ENCODE peak calls at places on chromosome 2, in eight cellular contexts. H is activated CD8-positive, alpha-beta memory T cell treated with anti-CD3 and anti-CD28 coated beads for 48 hours; U is endothelial cell; X is fibroblast of lung; D is T-helper 2 cell; L is fibroblast of the conjunctiva; E is CD4-positive, alpha-beta memory T cell; B is skeletal muscle cell. P is an unnamed sample.

GRCh38 chr2:149200109-149200520 is 130.3 kb upstream of the LYPD6 start:
- DNase-seq in H (no peak), U (no peak), X (peak; percentile 29), D (no peak), L (no peak), E (no peak), B (no peak), P (no peak)

GRCh38 chr2:24209389-24210105 is 34.7 kb downstream of the FAM228A start:
- DNase-seq in H (no peak), U (no peak), X (no peak), D (no peak), L (no peak), E (no peak), B (no peak), P (no peak)

GRCh38 chr2:323035-323434 is 35.1 kb upstream of the ALKAL2 start:
- DNase-seq in H (no peak), U (no peak), X (no peak), D (no peak), L (no peak), E (no peak), B (no peak), P (no peak)

GRCh38 chr2:20660506-20660905 is 6.4 kb upstream of the GDF7 start:
- DNase-seq in H (no peak), U (no peak), X (no peak), D (no peak), L (no peak), E (no peak), B (no peak), P (peak; percentile 43)

GRCh38 chr2:12027136-12027535 is 280.7 kb downstream of the LPIN1 start:
- DNase-seq in H (no peak), U (no peak), X (no peak), D (no peak), L (no peak), E (no peak), B (no peak), P (no peak)

GRCh38 chr2:187233811-187234210 is 214.2 kb downstream of the CALCRL start:
- DNase-seq in H (no peak), U (no peak), X (no peak), D (no peak), L (no peak), E (no peak), B (peak; percentile 12), P (no peak)

GRCh38 chr2:16031848-16032159 is 91.5 kb downstream of the MYCN start:
- DNase-seq in H (no peak), U (no peak), X (no peak), D (no peak), L (no peak), E (no peak), B (no peak), P (no peak)

GRCh38 chr2:53933329-53933728 is 37.5 kb downstream of the PSME4 start:
- DNase-seq in H (no peak), U (no peak), X (no peak), D (no peak), L (no peak), E (no peak), B (no peak), P (no peak)

GRCh38 chr2:202307690-202308089 is 42.1 kb downstream of the NOP58 start:
- DNase-seq in H (no peak), U (no peak), X (no peak), D (no peak), L (no peak), E (no peak), B (no peak), P (no peak)

GRCh38 chr2:54956392-54956722 is 93.9 kb downstream of the RTN4 start:
- DNase-seq in H (no peak), U (no peak), X (no peak), D (no peak), L (no peak), E (no peak), B (no peak), P (no peak)

GRCh38 chr2:3635171-3636008 is 22.6 kb upstream of the ALLC start:
- DNase-seq in H (no peak), U (no peak), X (no peak), D (no peak), L (no peak), E (no peak), B (no peak), P (peak; percentile 47)

GRCh38 chr2:67945976-67946375 is 116.8 kb downstream of the C1D start:
- DNase-seq in H (no peak), U (no peak), X (peak; percentile 15), D (no peak), L (no peak), E (no peak), B (no peak), P (no peak)

GRCh38 chr2:177754476-177754873 is 318.1 kb downstream of the PDE11A start:
- DNase-seq in H (no peak), U (no peak), X (no peak), D (no peak), L (no peak), E (no peak), B (no peak), P (no peak)

GRCh38 chr2:156903335-156903734 is 354.2 kb upstream of the GALNT5 start:
- DNase-seq in H (no peak), U (no peak), X (peak; percentile 27), D (no peak), L (no peak), E (no peak), B (no peak), P (no peak)

GRCh38 chr2:17835511-17835910 is 19.3 kb downstream of the MSGN1 start:
- DNase-seq in H (no peak), U (no peak), X (peak; percentile 7), D (no peak), L (no peak), E (no peak), B (no peak), P (no peak)

GRCh38 chr2:101466426-101466825 is 8.5 kb downstream of the RFX8 start:
- DNase-seq in H (no peak), U (no peak), X (no peak), D (no peak), L (no peak), E (no peak), B (no peak), P (no peak)

GRCh38 chr2:31446848-31447247 is 32.3 kb upstream of the XDH start:
- DNase-seq in H (no peak), U (no peak), X (peak; percentile 80), D (no peak), L (no peak), E (no peak), B (no peak), P (no peak)

GRCh38 chr2:141618457-141618856 is 512.4 kb downstream of the LRP1B start:
- DNase-seq in H (no peak), U (no peak), X (no peak), D (no peak), L (no peak), E (no peak), B (no peak), P (no peak)

GRCh38 chr2:64356906-64357305 is 97.1 kb upstream of the LGALSL start:
- DNase-seq in H (no peak), U (no peak), X (no peak), D (no peak), L (no peak), E (no peak), B (no peak), P (no peak)

GRCh38 chr2:111176388-111176787 is 55.7 kb downstream of the BCL2L11 start:
- DNase-seq in H (no peak), U (no peak), X (no peak), D (no peak), L (no peak), E (no peak), B (no peak), P (no peak)

GRCh38 chr2:37698931-37699481 is 27.6 kb upstream of the CDC42EP3 start:
- DNase-seq in H (no peak), U (no peak), X (peak; percentile 81), D (no peak), L (no peak), E (no peak), B (no peak), P (no peak)

GRCh38 chr2:232632904-232633412 is 446 bp upstream of the EFHD1 start:
- DNase-seq in H (no peak), U (no peak), X (peak; percentile 4), D (no peak), L (no peak), E (no peak), B (no peak), P (peak; percentile 93)

GRCh38 chr2:227482638-227483340 is 10.8 kb downstream of the AGFG1 start:
- DNase-seq in H (no peak), U (no peak), X (peak; percentile 42), D (no peak), L (no peak), E (no peak), B (no peak), P (no peak)

GRCh38 chr2:118492335-118492734 is 355.1 kb downstream of the EN1 start:
- DNase-seq in H (no peak), U (no peak), X (peak; percentile 20), D (no peak), L (peak; percentile 2), E (no peak), B (peak; percentile 2), P (no peak)

GRCh38 chr2:72952110-72952823 is 34.9 kb downstream of the EMX1 start:
- DNase-seq in H (no peak), U (no peak), X (no peak), D (no peak), L (no peak), E (no peak), B (no peak), P (peak; percentile 28)

GRCh38 chr2:207227062-207227748 is 61.5 kb upstream of the KLF7 start:
- DNase-seq in H (no peak), U (peak; percentile 70), X (peak; percentile 57), D (no peak), L (no peak), E (no peak), B (no peak), P (peak; percentile 72)

GRCh38 chr2:14678754-14679153 is 46.2 kb downstream of the LRATD1 start:
- DNase-seq in H (no peak), U (no peak), X (peak; percentile 21), D (no peak), L (peak; percentile 4), E (no peak), B (no peak), P (no peak)

GRCh38 chr2:138823651-138824050 is 43.5 kb upstream of the NXPH2 start:
- DNase-seq in H (no peak), U (no peak), X (no peak), D (no peak), L (no peak), E (no peak), B (no peak), P (no peak)

GRCh38 chr2:232315049-232315922 is 63.3 kb upstream of the ALPP start:
- DNase-seq in H (no peak), U (no peak), X (peak; percentile 81), D (peak; percentile 51), L (no peak), E (peak; percentile 84), B (peak; percentile 73), P (peak; percentile 81)

GRCh38 chr2:143553261-143553660 is 424.0 kb downstream of the ARHGAP15 start:
- DNase-seq in H (no peak), U (no peak), X (no peak), D (no peak), L (no peak), E (no peak), B (no peak), P (no peak)

GRCh38 chr2:218095853-218096252 is 26.8 kb downstream of the RUFY4 start:
- DNase-seq in H (no peak), U (no peak), X (no peak), D (no peak), L (no peak), E (no peak), B (no peak), P (no peak)

GRCh38 chr2:1823187-1824169 is 79.2 kb upstream of the PXDN start:
- DNase-seq in H (no peak), U (no peak), X (no peak), D (no peak), L (no peak), E (no peak), B (no peak), P (no peak)

GRCh38 chr2:197263077-197263476 is 47.5 kb downstream of the ANKRD44 start:
- DNase-seq in H (no peak), U (no peak), X (no peak), D (no peak), L (no peak), E (no peak), B (no peak), P (no peak)